ENCODE peak calls at places on chromosomes 7 and 10, in four cellular contexts. One of them, this sample, is unnamed.

GRCh38 chr7:156654511-156655231 is 14.1 kb downstream of the RNF32 start:
- DNase-seq in K562: no peak
- DNase-seq in GM12878: no peak
- DNase-seq in HepG2: no peak
- DNase-seq in this sample: no peak

GRCh38 chr7:37196631-37197030 is 252.0 kb downstream of the ELMO1 start:
- DNase-seq in K562: no peak
- DNase-seq in HepG2: no peak
- DNase-seq in GM12878: no peak
- DNase-seq in this sample: no peak

GRCh38 chr7:121138262-121138933 is 149.9 kb downstream of the CPED1 start:
- DNase-seq in GM12878: peak; percentile 54
- DNase-seq in HepG2: no peak
- DNase-seq in K562: no peak
- DNase-seq in this sample: no peak

GRCh38 chr10:90319188-90319914 is 538.5 kb downstream of the HTR7 start:
- DNase-seq in GM12878: peak; percentile 48
- DNase-seq in HepG2: peak; percentile 43
- DNase-seq in K562: no peak
- DNase-seq in this sample: peak; percentile 62

GRCh38 chr7:143480501-143480900 is 2.8 kb downstream of the TAS2R41 start:
- DNase-seq in GM12878: no peak
- DNase-seq in K562: no peak
- DNase-seq in HepG2: no peak
- DNase-seq in this sample: no peak

GRCh38 chr7:97002555-97003261 is 2.6 kb upstream of the DLX6 start:
- DNase-seq in HepG2: no peak
- DNase-seq in GM12878: no peak
- DNase-seq in K562: no peak
- DNase-seq in this sample: no peak

GRCh38 chr10:6292741-6293151 is 90.0 kb downstream of the PFKFB3 start:
- DNase-seq in HepG2: no peak
- DNase-seq in GM12878: no peak
- DNase-seq in K562: no peak
- DNase-seq in this sample: no peak

GRCh38 chr7:123770378-123770777 is 21.6 kb upstream of the WASL start:
- DNase-seq in K562: no peak
- DNase-seq in GM12878: no peak
- DNase-seq in HepG2: peak; percentile 25
- DNase-seq in this sample: no peak

GRCh38 chr7:26156454-26157365 is 4.7 kb downstream of the NFE2L3 start:
- DNase-seq in K562: no peak
- DNase-seq in GM12878: peak; percentile 84
- DNase-seq in HepG2: peak; percentile 81
- DNase-seq in this sample: no peak

GRCh38 chr10:78869508-78870439 is 199.0 kb upstream of the ZMIZ1 start:
- DNase-seq in GM12878: no peak
- DNase-seq in HepG2: no peak
- DNase-seq in K562: no peak
- DNase-seq in this sample: no peak

GRCh38 chr7:23247602-23248335 is 1.2 kb downstream of the GPNMB start:
- DNase-seq in GM12878: no peak
- DNase-seq in K562: no peak
- DNase-seq in HepG2: no peak
- DNase-seq in this sample: no peak

GRCh38 chr10:130571674-130572073 is 435.5 kb downstream of the GLRX3 start:
- DNase-seq in GM12878: no peak
- DNase-seq in K562: no peak
- DNase-seq in HepG2: no peak
- DNase-seq in this sample: no peak

GRCh38 chr7:100513212-100513611 is 25.8 kb upstream of the AGFG2 start:
- DNase-seq in K562: no peak
- DNase-seq in GM12878: no peak
- DNase-seq in HepG2: no peak
- DNase-seq in this sample: no peak

GRCh38 chr10:11440250-11441150 is 170.9 kb downstream of the USP6NL start:
- DNase-seq in K562: no peak
- DNase-seq in GM12878: peak; percentile 53
- DNase-seq in HepG2: no peak
- DNase-seq in this sample: peak; percentile 38

GRCh38 chr10:122707535-122707934 is 7.9 kb upstream of the C10orf120 start:
- DNase-seq in HepG2: no peak
- DNase-seq in GM12878: no peak
- DNase-seq in K562: no peak
- DNase-seq in this sample: no peak

GRCh38 chr10:70409772-70410171 is 5.8 kb downstream of the EIF4EBP2 start:
- DNase-seq in HepG2: no peak
- DNase-seq in K562: no peak
- DNase-seq in GM12878: no peak
- DNase-seq in this sample: no peak

GRCh38 chr7:11436317-11436716 is 395.7 kb downstream of the THSD7A start:
- DNase-seq in K562: no peak
- DNase-seq in HepG2: no peak
- DNase-seq in GM12878: no peak
- DNase-seq in this sample: no peak

GRCh38 chr7:24049296-24049695 is 234.7 kb upstream of the NPY start:
- DNase-seq in K562: no peak
- DNase-seq in GM12878: no peak
- DNase-seq in HepG2: no peak
- DNase-seq in this sample: no peak

GRCh38 chr10:124685251-124685650 is 58.9 kb downstream of the FAM53B start:
- DNase-seq in K562: no peak
- DNase-seq in HepG2: no peak
- DNase-seq in GM12878: no peak
- DNase-seq in this sample: no peak

GRCh38 chr10:90998733-90999511 is 78.0 kb upstream of the ANKRD1 start:
- DNase-seq in K562: no peak
- DNase-seq in HepG2: no peak
- DNase-seq in GM12878: no peak
- DNase-seq in this sample: no peak

GRCh38 chr10:43970018-43970698 is 321.5 kb upstream of the ZNF32 start:
- DNase-seq in GM12878: no peak
- DNase-seq in HepG2: no peak
- DNase-seq in K562: no peak
- DNase-seq in this sample: no peak

GRCh38 chr10:70558871-70559810 is 43.4 kb downstream of the PRF1 start:
- DNase-seq in K562: peak; percentile 93
- DNase-seq in GM12878: no peak
- DNase-seq in HepG2: peak; percentile 48
- DNase-seq in this sample: peak; percentile 80

GRCh38 chr10:102876747-102877153 is 7.5 kb downstream of the AS3MT start:
- DNase-seq in GM12878: no peak
- DNase-seq in HepG2: peak; percentile 19
- DNase-seq in K562: no peak
- DNase-seq in this sample: no peak

GRCh38 chr7:121873795-121874194 is 834 bp downstream of the PTPRZ1 start:
- DNase-seq in K562: no peak
- DNase-seq in HepG2: no peak
- DNase-seq in GM12878: no peak
- DNase-seq in this sample: no peak

GRCh38 chr10:112382539-112383235 is 8.8 kb downstream of the ACSL5 start:
- DNase-seq in GM12878: no peak
- DNase-seq in HepG2: no peak
- DNase-seq in K562: no peak
- DNase-seq in this sample: no peak

GRCh38 chr10:77229704-77230103 is 407.9 kb downstream of the KCNMA1 start:
- DNase-seq in HepG2: no peak
- DNase-seq in GM12878: no peak
- DNase-seq in K562: no peak
- DNase-seq in this sample: no peak

GRCh38 chr7:123057926-123058325 is 62.4 kb upstream of the TAS2R16 start:
- DNase-seq in HepG2: no peak
- DNase-seq in K562: no peak
- DNase-seq in GM12878: no peak
- DNase-seq in this sample: no peak

GRCh38 chr7:47654672-47655340 is 72.9 kb upstream of the TNS3 start:
- DNase-seq in HepG2: no peak
- DNase-seq in K562: no peak
- DNase-seq in GM12878: no peak
- DNase-seq in this sample: no peak

GRCh38 chr10:790821-791551 is 101.5 kb upstream of the DIP2C start:
- DNase-seq in HepG2: no peak
- DNase-seq in K562: no peak
- DNase-seq in GM12878: no peak
- DNase-seq in this sample: no peak

GRCh38 chr10:3477683-3478082 is 305.1 kb upstream of the PITRM1 start:
- DNase-seq in GM12878: peak; percentile 67
- DNase-seq in HepG2: no peak
- DNase-seq in K562: no peak
- DNase-seq in this sample: no peak

GRCh38 chr10:3475367-3475766 is 302.8 kb upstream of the PITRM1 start:
- DNase-seq in GM12878: no peak
- DNase-seq in HepG2: no peak
- DNase-seq in K562: no peak
- DNase-seq in this sample: no peak

GRCh38 chr10:3476640-3477448 is 304.3 kb upstream of the PITRM1 start:
- DNase-seq in GM12878: no peak
- DNase-seq in HepG2: no peak
- DNase-seq in K562: no peak
- DNase-seq in this sample: no peak

GRCh38 chr10:3474266-3474665 is 301.7 kb upstream of the PITRM1 start:
- DNase-seq in HepG2: no peak
- DNase-seq in GM12878: no peak
- DNase-seq in K562: no peak
- DNase-seq in this sample: no peak

DNA sequence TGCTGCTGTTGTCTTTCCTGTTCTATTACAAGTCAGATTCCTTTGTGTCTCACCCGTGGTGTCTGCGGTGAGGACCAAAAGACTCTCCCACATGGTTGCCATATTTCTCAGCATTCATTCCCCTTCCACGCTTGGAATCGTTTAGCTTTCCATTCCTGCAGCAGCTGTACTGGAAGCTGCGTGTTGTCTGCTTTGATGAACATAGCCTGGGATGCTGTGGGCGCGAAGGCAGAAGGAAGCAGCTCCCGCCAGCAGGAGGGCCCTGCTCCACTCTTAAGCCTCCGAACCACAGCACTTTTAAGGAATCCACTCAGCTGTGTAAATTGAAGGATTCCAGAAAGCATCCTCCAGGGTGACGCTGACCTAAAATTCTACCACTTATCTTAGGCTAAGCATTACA is 303.6 kb upstream of the PITRM1 start:
- DNase-seq in K562: no peak
- DNase-seq in HepG2: no peak
- DNase-seq in GM12878: no peak
- DNase-seq in this sample: no peak
- TF ChIP-seq BRCA1 in K562: no peak
- TF ChIP-seq BRCA1 in HepG2: no peak
- TF ChIP-seq BRCA1 in GM12878: no peak
- TF ChIP-seq BRCA1 in this sample: no peak

GRCh38 chr7:151028131-151028947 is at the start of gene ABCB8:
- DNase-seq in HepG2: peak; percentile 97
- DNase-seq in GM12878: peak; percentile 98
- DNase-seq in K562: peak; percentile 100
- DNase-seq in this sample: peak; percentile 99
- TF ChIP-seq POLR2A in HepG2: peak; percentile 42
- TF ChIP-seq POLR2A in GM12878: peak; percentile 60
- TF ChIP-seq POLR2A in K562: peak; percentile 88
- TF ChIP-seq POLR2A in this sample: no peak

DNA sequence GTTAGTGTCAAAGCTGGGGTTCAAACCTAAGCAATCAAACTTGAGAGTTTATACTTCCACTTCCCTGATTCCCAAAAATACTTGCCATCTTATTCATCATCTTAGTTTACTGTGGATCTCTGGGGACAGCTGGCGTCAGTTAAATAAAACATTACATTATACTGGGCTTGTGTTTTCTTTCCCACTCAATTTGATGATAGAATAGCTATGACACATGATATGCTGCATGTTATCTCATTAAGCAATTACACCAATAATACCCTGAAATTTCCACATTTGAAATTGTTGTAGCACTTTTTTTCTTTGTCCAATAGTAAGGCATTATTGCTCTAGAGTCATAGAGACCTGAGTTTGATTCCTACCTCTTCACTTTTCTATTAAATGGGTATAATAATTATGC is 62.9 kb upstream of the MXI1 start:
- DNase-seq in GM12878: no peak
- DNase-seq in HepG2: no peak
- DNase-seq in K562: no peak
- DNase-seq in this sample: no peak
- TF ChIP-seq HDAC6 in GM12878: no peak
- TF ChIP-seq HDAC6 in HepG2: no peak
- TF ChIP-seq HDAC6 in K562: no peak
- TF ChIP-seq HDAC6 in this sample: no peak

DNA sequence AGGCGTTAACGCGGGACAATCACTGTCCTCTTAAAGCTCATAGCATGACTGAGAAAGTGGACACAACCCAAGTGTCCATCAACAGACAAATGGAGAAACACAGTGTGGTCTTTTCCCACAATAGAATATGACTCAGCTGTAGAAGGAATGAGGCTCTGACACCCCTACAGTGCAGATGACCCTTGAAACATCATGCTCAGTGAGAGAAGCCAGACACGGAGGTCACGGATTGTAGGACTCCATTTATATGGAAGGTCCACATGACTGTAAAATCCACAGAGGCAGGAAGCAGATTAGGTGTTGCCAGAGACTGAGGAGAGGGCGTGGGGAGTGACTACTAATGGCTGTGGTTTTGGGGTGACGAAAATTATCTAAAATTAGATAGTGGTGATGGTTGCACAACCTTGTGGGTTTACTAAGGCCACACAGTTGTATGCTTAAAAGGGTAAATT is 6.1 kb upstream of the NCAPG2 start:
- DNase-seq in K562: no peak
- DNase-seq in GM12878: no peak
- DNase-seq in HepG2: no peak
- DNase-seq in this sample: no peak
- TF ChIP-seq BRCA1 in K562: no peak
- TF ChIP-seq BRCA1 in GM12878: no peak
- TF ChIP-seq BRCA1 in HepG2: no peak
- TF ChIP-seq BRCA1 in this sample: no peak

GRCh38 chr7:101598422-101598957 is 30.6 kb downstream of the MYL10 start:
- DNase-seq in K562: no peak
- DNase-seq in GM12878: no peak
- DNase-seq in HepG2: peak; percentile 89
- DNase-seq in this sample: no peak
- TF ChIP-seq POLR2A in K562: no peak
- TF ChIP-seq POLR2A in GM12878: no peak
- TF ChIP-seq POLR2A in HepG2: no peak
- TF ChIP-seq POLR2A in this sample: no peak

GRCh38 chr7:6636741-6637543 is at the start of gene ZNF316:
- DNase-seq in HepG2: no peak
- DNase-seq in GM12878: no peak
- DNase-seq in K562: peak; percentile 90
- DNase-seq in this sample: no peak
- TF ChIP-seq HDAC6 in HepG2: no peak
- TF ChIP-seq HDAC6 in GM12878: no peak
- TF ChIP-seq HDAC6 in K562: no peak
- TF ChIP-seq HDAC6 in this sample: no peak